ENCODE peak calls at places on chromosomes 7 and 10, in nine cellular contexts. L is A549, G is H1, N is SK-N-SH, S is GM12878, T is NB4, R is K562, P is WTC11, A is HepG2. I is an unnamed sample.
A peak's percentile ranks its signal among the peaks of the same experiment; 100 is the strongest.

GRCh38 chr10:7538970-7539694 is 127.6 kb downstream of the ITIH5 start:
- DNase-seq in S (no peak), R (no peak), A (no peak), L (no peak), G (no peak), P (no peak), T (no peak), N (no peak), I (no peak)

GRCh38 chr7:55028011-55028410 is 9.2 kb downstream of the EGFR start:
- DNase-seq in N (no peak), T (no peak), G (no peak), S (no peak), L (no peak), P (no peak), A (no peak), R (no peak), I (no peak)

GRCh38 chr7:116194115-116194514 is 16.2 kb upstream of the TES start:
- DNase-seq in R (no peak), G (no peak), T (no peak), P (no peak), N (no peak), L (no peak), A (no peak), S (no peak), I (no peak)

GRCh38 chr7:98870071-98870651 is 347 bp upstream of the TMEM130 start:
- DNase-seq in G (peak; percentile 86), A (no peak), P (peak; percentile 77), L (peak; percentile 70), S (peak; percentile 31), N (peak; percentile 86), R (peak; percentile 63), T (peak; percentile 91), I (no peak)

GRCh38 chr10:131178956-131179355 is 132.6 kb downstream of the TCERG1L start:
- DNase-seq in L (no peak), A (no peak), P (no peak), G (peak; percentile 42), S (no peak), R (no peak), N (no peak), T (no peak), I (no peak)

GRCh38 chr10:132489053-132489703 is 48.4 kb upstream of the INPP5A start:
- DNase-seq in L (no peak), G (no peak), T (no peak), N (no peak), R (no peak), A (no peak), P (peak; percentile 4), S (no peak), I (no peak)

GRCh38 chr7:28768577-28769147 is 189.5 kb downstream of the TRIL start:
- DNase-seq in T (no peak), S (no peak), A (no peak), N (no peak), P (no peak), R (no peak), L (no peak), G (no peak), I (no peak)

GRCh38 chr7:98163704-98164478 is 47.3 kb upstream of the BHLHA15 start:
- DNase-seq in G (no peak), S (no peak), P (no peak), N (no peak), T (no peak), R (peak; percentile 9), L (no peak), A (no peak), I (no peak)

GRCh38 chr10:6170638-6171037 is 32.1 kb upstream of the PFKFB3 start:
- DNase-seq in P (no peak), A (no peak), R (no peak), T (no peak), G (no peak), L (no peak), S (no peak), N (no peak), I (no peak)

GRCh38 chr10:124403548-124403947 is 15.2 kb downstream of the OAT start:
- DNase-seq in T (peak; percentile 90), S (peak; percentile 45), R (peak; percentile 78), N (peak; percentile 72), G (peak; percentile 51), L (peak; percentile 67), A (peak; percentile 78), P (peak; percentile 30), I (peak; percentile 89)

GRCh38 chr10:49290607-49291006 is 8.4 kb upstream of the C10orf71 start:
- DNase-seq in P (no peak), T (no peak), A (no peak), N (no peak), S (no peak), L (no peak), G (no peak), R (no peak), I (no peak)

GRCh38 chr7:137091396-137091795 is 222.9 kb downstream of the CHRM2 start:
- DNase-seq in P (peak; percentile 50), N (peak; percentile 56), A (no peak), G (no peak), R (no peak), T (peak; percentile 17), L (no peak), S (no peak), I (no peak)

GRCh38 chr10:23363788-23364135 is 19.2 kb upstream of the C10orf67 start:
- DNase-seq in A (no peak), N (no peak), G (no peak), P (no peak), R (no peak), L (no peak), S (no peak), T (no peak), I (no peak)

GRCh38 chr7:32506266-32507054 is 11.2 kb downstream of the AVL9 start:
- DNase-seq in R (peak; percentile 90), P (no peak), N (no peak), S (no peak), T (peak; percentile 88), L (peak; percentile 71), G (no peak), A (peak; percentile 10), I (peak; percentile 77)

GRCh38 chr7:81155654-81156373 is 237.0 kb upstream of the SEMA3C start:
- DNase-seq in S (no peak), A (peak; percentile 98), N (no peak), P (no peak), L (peak; percentile 29), G (no peak), R (no peak), T (no peak), I (peak; percentile 50)

GRCh38 chr7:79452032-79452494 is 1.4 kb downstream of the MAGI2 start:
- DNase-seq in R (no peak), P (peak; percentile 77), G (peak; percentile 77), T (no peak), A (peak; percentile 97), S (no peak), L (peak; percentile 90), N (peak; percentile 91), I (no peak)

GRCh38 chr7:151590801-151591771 is 71.4 kb upstream of the RHEB start:
- DNase-seq in A (no peak), R (no peak), L (no peak), S (no peak), P (no peak), G (no peak), N (no peak), T (no peak), I (no peak)

GRCh38 chr10:24950439-24950838 is 2.0 kb downstream of the PRTFDC1 start:
- DNase-seq in T (no peak), L (no peak), G (no peak), N (no peak), P (no peak), R (no peak), A (no peak), S (no peak), I (no peak)

DNA sequence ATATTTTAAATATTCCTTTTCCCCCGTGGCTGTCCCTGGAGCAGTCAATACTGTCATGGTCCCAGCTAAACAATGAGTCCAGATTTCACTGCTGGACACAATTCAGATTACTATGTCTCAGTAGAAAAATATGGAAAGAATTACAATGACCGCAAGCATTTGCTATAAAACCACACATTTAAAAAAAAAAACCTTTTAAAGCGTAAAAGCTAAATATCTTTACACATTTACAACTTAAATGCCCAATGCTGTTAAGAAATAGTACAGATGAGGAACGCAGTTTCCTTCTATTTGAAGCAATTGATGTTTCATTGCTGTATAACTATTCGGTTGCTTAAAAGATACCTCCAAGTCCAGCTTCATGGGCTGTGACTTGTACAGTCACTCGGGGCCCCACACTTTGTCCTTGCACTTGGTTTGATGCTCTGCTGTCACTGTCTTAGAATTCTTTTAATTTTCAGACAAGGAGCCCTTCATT is 530.0 kb upstream of the FZD8 start:
- DNase-seq in G (no peak), P (no peak), S (no peak), N (no peak), R (no peak), L (no peak), T (no peak), A (no peak), I (no peak)
- TF ChIP-seq MAX in G (no peak), P (no peak), S (no peak), N (no peak), R (no peak), L (no peak), T (no peak), A (no peak), I (no peak)

GRCh38 chr7:92404170-92404614 is 43.1 kb upstream of the GATAD1 start:
- DNase-seq in S (no peak), N (no peak), L (no peak), A (no peak), P (no peak), G (no peak), T (peak; percentile 89), R (peak; percentile 18), I (no peak)
- TF ChIP-seq CTCF in S (no peak), N (peak; percentile 15), L (no peak), A (peak; percentile 17), P (no peak), G (peak; percentile 20), T (peak; percentile 22), R (peak; percentile 46), I (peak; percentile 23)

GRCh38 chr10:19772958-19773357 is 43.3 kb upstream of the PLXDC2 start:
- DNase-seq in T (no peak), A (no peak), P (no peak), G (no peak), S (no peak), N (no peak), R (no peak), L (no peak), I (no peak)

GRCh38 chr10:19762026-19762425 is 54.2 kb upstream of the PLXDC2 start:
- DNase-seq in L (no peak), P (no peak), A (no peak), R (no peak), G (no peak), T (no peak), S (no peak), N (no peak), I (no peak)

GRCh38 chr10:19767876-19768275 is 48.4 kb upstream of the PLXDC2 start:
- DNase-seq in G (peak; percentile 54), A (no peak), S (no peak), P (peak; percentile 46), N (peak; percentile 30), R (no peak), T (no peak), L (no peak), I (no peak)
- TF ChIP-seq MAX in G (no peak), A (no peak), S (no peak), P (no peak), N (no peak), R (no peak), T (no peak), L (no peak), I (no peak)

GRCh38 chr10:43174969-43175368 is 36.7 kb downstream of the CSGALNACT2 start:
- DNase-seq in R (peak; percentile 41), A (no peak), P (no peak), G (no peak), N (no peak), T (no peak), S (no peak), L (no peak), I (no peak)
- TF ChIP-seq CTCF in R (no peak), A (no peak), P (no peak), G (no peak), N (no peak), T (no peak), S (no peak), L (no peak), I (no peak)

GRCh38 chr10:64732372-64732715 is 1211.1 kb downstream of the REEP3 start:
- DNase-seq in S (no peak), T (peak; percentile 30), G (no peak), L (no peak), P (no peak), R (no peak), A (no peak), N (no peak), I (no peak)
- TF ChIP-seq MAX in S (no peak), T (no peak), G (no peak), L (no peak), P (no peak), R (no peak), A (no peak), N (no peak), I (no peak)

I was measured in HCT116.